ENCODE peak calls at places on chromosomes 6 and 20, in four cellular contexts. Z, Q, D and L are unnamed samples.

GRCh38 chr6:69069881-69070280 is 434.8 kb downstream of the ADGRB3 start:
- DNase-seq in Z (no peak), D (peak; percentile 64), Q (no peak), L (no peak)

GRCh38 chr20:19961298-19961697 is 55.9 kb upstream of the NAA20 start:
- DNase-seq in Z (no peak), D (no peak), Q (no peak), L (no peak)

GRCh38 chr6:147080215-147080614 is 124.0 kb upstream of the STXBP5 start:
- DNase-seq in Z (no peak), D (no peak), Q (no peak), L (no peak)

GRCh38 chr6:149190228-149190831 is 127.2 kb upstream of the TAB2 start:
- DNase-seq in Z (peak; percentile 60), Q (no peak), D (peak; percentile 66), L (no peak)

GRCh38 chr6:19210849-19211590 is 626.1 kb upstream of the ID4 start:
- DNase-seq in Q (no peak), Z (peak; percentile 58), D (no peak), L (no peak)

GRCh38 chr20:18039063-18039462 is 18.7 kb downstream of the OVOL2 start:
- DNase-seq in D (no peak), Q (no peak), Z (no peak), L (no peak)

GRCh38 chr20:51910202-51911050 is 108.1 kb upstream of the SALL4 start:
- DNase-seq in Q (no peak), D (peak; percentile 27), Z (peak; percentile 78), L (no peak)

GRCh38 chr6:141460743-141461484 is 671.8 kb upstream of the GJE1 start:
- DNase-seq in Z (no peak), D (no peak), Q (no peak), L (no peak)

GRCh38 chr6:138115877-138116660 is 8.8 kb upstream of the PERP start:
- DNase-seq in Z (peak; percentile 77), D (peak; percentile 78), Q (peak; percentile 45), L (peak; percentile 48)

GRCh38 chr6:36235309-36235708 is 34.6 kb upstream of the PNPLA1 start:
- DNase-seq in Z (no peak), D (peak; percentile 57), Q (no peak), L (no peak)

GRCh38 chr6:115001726-115002436 is 659.1 kb upstream of the HS3ST5 start:
- DNase-seq in D (peak; percentile 54), Z (peak; percentile 26), Q (no peak), L (no peak)

GRCh38 chr6:35108309-35108885 is 32.7 kb downstream of the TCP11 start:
- DNase-seq in D (no peak), Q (no peak), Z (no peak), L (no peak)

GRCh38 chr6:93317587-93317986 is 101.8 kb downstream of the EPHA7 start:
- DNase-seq in Z (no peak), D (no peak), Q (no peak), L (no peak)

GRCh38 chr6:170480045-170480714 is 72.9 kb downstream of the PSMB1 start:
- DNase-seq in Q (no peak), Z (no peak), D (peak; percentile 7), L (no peak)

GRCh38 chr6:43687437-43688347 is at the start of gene MRPS18A:
- DNase-seq in Q (peak; percentile 69), Z (peak; percentile 72), D (peak; percentile 91), L (peak; percentile 84)

GRCh38 chr20:43563991-43564390 is 5.2 kb downstream of the SGK2 start:
- DNase-seq in Q (no peak), D (no peak), Z (no peak), L (no peak)

GRCh38 chr20:59064214-59064722 is 21.7 kb upstream of the PRELID3B start:
- DNase-seq in Z (no peak), D (no peak), Q (no peak), L (no peak)

GRCh38 chr6:142384455-142385332 is 82.9 kb downstream of the ADGRG6 start:
- DNase-seq in Q (no peak), Z (no peak), D (peak; percentile 30), L (no peak)